ENCODE peak calls at places on chromosomes 5 and 9, in eight cellular contexts. U is T-helper 9 cell; X is upper lobe of right lung; W is dorsolateral prefrontal cortex; M is HFF-Myc; Y is frontal cortex; G is activated naive CD8-positive, alpha-beta T cell treated with anti-CD3 and anti-CD28 coated beads, Interleukin-2, amount 10 ng/mL, durations not matched to agents 7 days and 5 days; A is mammary epithelial cell. K is an unnamed sample.

GRCh38 chr9:127835930-127836586 is 18.4 kb downstream of the ENG start:
- DNase-seq in U (no peak), X (peak; percentile 80), W (no peak), M (no peak), Y (no peak), G (no peak), A (no peak), K (no peak)

GRCh38 chr5:132480546-132481242 is 9.9 kb downstream of the IRF1 start:
- DNase-seq in U (no peak), X (peak; percentile 6), W (no peak), M (no peak), Y (no peak), G (peak; percentile 46), A (no peak), K (no peak)

GRCh38 chr5:77957-78804 is 13.8 kb upstream of the PLEKHG4B start:
- DNase-seq in U (no peak), X (no peak), W (no peak), M (peak; percentile 30), Y (no peak), G (no peak), A (no peak), K (no peak)

GRCh38 chr5:106873558-106873957 is 797.2 kb downstream of the EFNA5 start:
- DNase-seq in U (no peak), X (no peak), W (no peak), M (no peak), Y (no peak), G (no peak), A (peak; percentile 65), K (no peak)

GRCh38 chr9:87249029-87249428 is 248.6 kb upstream of the DAPK1 start:
- DNase-seq in U (no peak), X (no peak), W (no peak), M (no peak), Y (no peak), G (no peak), A (peak; percentile 91), K (no peak)

GRCh38 chr5:68924490-68925145 is 169.2 kb upstream of the SLC30A5 start:
- DNase-seq in U (no peak), X (no peak), W (no peak), M (no peak), Y (no peak), G (no peak), A (peak; percentile 98), K (no peak)

GRCh38 chr5:43425965-43426364 is 13.8 kb upstream of the CCL28 start:
- DNase-seq in U (no peak), X (no peak), W (no peak), M (peak; percentile 71), Y (no peak), G (no peak), A (peak; percentile 93), K (no peak)

GRCh38 chr5:179112469-179113142 is 52.4 kb downstream of the ZNF354C start:
- DNase-seq in U (no peak), X (no peak), W (no peak), M (no peak), Y (no peak), G (no peak), A (no peak), K (no peak)

GRCh38 chr5:10474521-10475075 is 32.9 kb downstream of the ROPN1L start:
- DNase-seq in U (no peak), X (no peak), W (no peak), M (peak; percentile 83), Y (no peak), G (no peak), A (no peak), K (no peak)

GRCh38 chr9:133054966-133055365 is 6.8 kb upstream of the CEL start:
- DNase-seq in U (no peak), X (no peak), W (peak; percentile 77), M (peak; percentile 93), Y (no peak), G (no peak), A (no peak), K (no peak)